ENCODE peak calls at places on chromosomes 5 and 9, in eight cellular contexts. One of them, this sample, is unnamed.

GRCh38 chr9:136599811-136600660 is 54.2 kb upstream of the NOTCH1 start:
- DNase-seq in activated CD8-positive, alpha-beta memory T cell treated with anti-CD3 and anti-CD28 coated beads for 48 hours: no peak
- DNase-seq in stimulated activated CD4-positive, alpha-beta T cell treated with anti-CD3 and anti-CD28 coated beads, TNF-alpha, amount 100 ng/mL, for 4 hours: no peak
- DNase-seq in central memory CD4-positive, alpha-beta T cell: no peak
- DNase-seq in NCI-H1436: no peak
- DNase-seq in psoas muscle: no peak
- DNase-seq in chondrocyte: no peak
- DNase-seq in fibroblast of the conjunctiva: no peak
- DNase-seq in this sample: no peak

GRCh38 chr9:131731237-131731995 is 8.5 kb downstream of the RAPGEF1 start:
- DNase-seq in activated CD8-positive, alpha-beta memory T cell treated with anti-CD3 and anti-CD28 coated beads for 48 hours: no peak
- DNase-seq in psoas muscle: no peak
- DNase-seq in stimulated activated CD4-positive, alpha-beta T cell treated with anti-CD3 and anti-CD28 coated beads, TNF-alpha, amount 100 ng/mL, for 4 hours: no peak
- DNase-seq in fibroblast of the conjunctiva: no peak
- DNase-seq in central memory CD4-positive, alpha-beta T cell: peak
- DNase-seq in chondrocyte: no peak
- DNase-seq in NCI-H1436: no peak
- DNase-seq in this sample: no peak

GRCh38 chr9:16730162-16730561 is 140.3 kb downstream of the BNC2 start:
- DNase-seq in stimulated activated CD4-positive, alpha-beta T cell treated with anti-CD3 and anti-CD28 coated beads, TNF-alpha, amount 100 ng/mL, for 4 hours: no peak
- DNase-seq in psoas muscle: no peak
- DNase-seq in chondrocyte: no peak
- DNase-seq in activated CD8-positive, alpha-beta memory T cell treated with anti-CD3 and anti-CD28 coated beads for 48 hours: no peak
- DNase-seq in NCI-H1436: no peak
- DNase-seq in central memory CD4-positive, alpha-beta T cell: no peak
- DNase-seq in fibroblast of the conjunctiva: no peak
- DNase-seq in this sample: no peak

GRCh38 chr5:33892419-33893151 is 795 bp upstream of the ADAMTS12 start:
- DNase-seq in psoas muscle: peak
- DNase-seq in chondrocyte: no peak
- DNase-seq in fibroblast of the conjunctiva: peak
- DNase-seq in central memory CD4-positive, alpha-beta T cell: no peak
- DNase-seq in NCI-H1436: no peak
- DNase-seq in activated CD8-positive, alpha-beta memory T cell treated with anti-CD3 and anti-CD28 coated beads for 48 hours: no peak
- DNase-seq in stimulated activated CD4-positive, alpha-beta T cell treated with anti-CD3 and anti-CD28 coated beads, TNF-alpha, amount 100 ng/mL, for 4 hours: no peak
- DNase-seq in this sample: no peak

GRCh38 chr9:21919377-21920362 is 74.5 kb downstream of the CDKN2A start:
- DNase-seq in central memory CD4-positive, alpha-beta T cell: peak
- DNase-seq in NCI-H1436: no peak
- DNase-seq in stimulated activated CD4-positive, alpha-beta T cell treated with anti-CD3 and anti-CD28 coated beads, TNF-alpha, amount 100 ng/mL, for 4 hours: no peak
- DNase-seq in fibroblast of the conjunctiva: peak
- DNase-seq in chondrocyte: no peak
- DNase-seq in activated CD8-positive, alpha-beta memory T cell treated with anti-CD3 and anti-CD28 coated beads for 48 hours: no peak
- DNase-seq in psoas muscle: no peak
- DNase-seq in this sample: no peak

GRCh38 chr5:131224387-131225191 is 39.3 kb upstream of the CDC42SE2 start:
- DNase-seq in NCI-H1436: no peak
- DNase-seq in central memory CD4-positive, alpha-beta T cell: peak
- DNase-seq in chondrocyte: no peak
- DNase-seq in fibroblast of the conjunctiva: no peak
- DNase-seq in psoas muscle: peak
- DNase-seq in activated CD8-positive, alpha-beta memory T cell treated with anti-CD3 and anti-CD28 coated beads for 48 hours: no peak
- DNase-seq in stimulated activated CD4-positive, alpha-beta T cell treated with anti-CD3 and anti-CD28 coated beads, TNF-alpha, amount 100 ng/mL, for 4 hours: no peak
- DNase-seq in this sample: no peak

GRCh38 chr5:41794478-41794877 is 75.7 kb downstream of the OXCT1 start:
- DNase-seq in fibroblast of the conjunctiva: peak
- DNase-seq in chondrocyte: no peak
- DNase-seq in NCI-H1436: no peak
- DNase-seq in stimulated activated CD4-positive, alpha-beta T cell treated with anti-CD3 and anti-CD28 coated beads, TNF-alpha, amount 100 ng/mL, for 4 hours: no peak
- DNase-seq in central memory CD4-positive, alpha-beta T cell: no peak
- DNase-seq in activated CD8-positive, alpha-beta memory T cell treated with anti-CD3 and anti-CD28 coated beads for 48 hours: no peak
- DNase-seq in psoas muscle: no peak
- DNase-seq in this sample: no peak

GRCh38 chr9:34010979-34011378 is 37.7 kb downstream of the UBAP2 start:
- DNase-seq in NCI-H1436: no peak
- DNase-seq in stimulated activated CD4-positive, alpha-beta T cell treated with anti-CD3 and anti-CD28 coated beads, TNF-alpha, amount 100 ng/mL, for 4 hours: no peak
- DNase-seq in fibroblast of the conjunctiva: no peak
- DNase-seq in chondrocyte: no peak
- DNase-seq in central memory CD4-positive, alpha-beta T cell: peak
- DNase-seq in psoas muscle: no peak
- DNase-seq in activated CD8-positive, alpha-beta memory T cell treated with anti-CD3 and anti-CD28 coated beads for 48 hours: no peak
- DNase-seq in this sample: no peak

GRCh38 chr5:40172721-40173120 is 507.0 kb upstream of the PTGER4 start:
- DNase-seq in stimulated activated CD4-positive, alpha-beta T cell treated with anti-CD3 and anti-CD28 coated beads, TNF-alpha, amount 100 ng/mL, for 4 hours: no peak
- DNase-seq in NCI-H1436: no peak
- DNase-seq in central memory CD4-positive, alpha-beta T cell: no peak
- DNase-seq in psoas muscle: no peak
- DNase-seq in activated CD8-positive, alpha-beta memory T cell treated with anti-CD3 and anti-CD28 coated beads for 48 hours: no peak
- DNase-seq in fibroblast of the conjunctiva: no peak
- DNase-seq in chondrocyte: no peak
- DNase-seq in this sample: no peak

GRCh38 chr5:107564896-107565295 is 105.8 kb downstream of the EFNA5 start:
- DNase-seq in fibroblast of the conjunctiva: peak
- DNase-seq in chondrocyte: no peak
- DNase-seq in stimulated activated CD4-positive, alpha-beta T cell treated with anti-CD3 and anti-CD28 coated beads, TNF-alpha, amount 100 ng/mL, for 4 hours: no peak
- DNase-seq in NCI-H1436: no peak
- DNase-seq in central memory CD4-positive, alpha-beta T cell: no peak
- DNase-seq in activated CD8-positive, alpha-beta memory T cell treated with anti-CD3 and anti-CD28 coated beads for 48 hours: no peak
- DNase-seq in psoas muscle: no peak
- DNase-seq in this sample: no peak